ENCODE peak calls at places on chromosome 5, in ten cellular contexts. R, T, X, D, N, Y, G, M, L and P are unnamed samples.

GRCh38 chr5:178560911-178561310 is 29.3 kb downstream of the COL23A1 start:
- DNase-seq in R (peak), T (no peak), X (no peak), D (no peak), N (no peak), Y (no peak), G (no peak), M (no peak), L (no peak), P (no peak)

GRCh38 chr5:65085181-65085580 is 316.5 kb downstream of the CWC27 start:
- DNase-seq in R (no peak), T (no peak), X (no peak), D (no peak), N (no peak), Y (no peak), G (no peak), M (no peak), L (no peak), P (no peak)

GRCh38 chr5:157143127-157143959 is 678 bp upstream of the MED7 start:
- DNase-seq in R (peak), T (peak), X (peak), D (peak), N (peak), Y (no peak), G (peak), M (peak), L (peak), P (peak)

GRCh38 chr5:174777116-174777515 is 52.7 kb downstream of the MSX2 start:
- DNase-seq in R (no peak), T (no peak), X (no peak), D (no peak), N (no peak), Y (no peak), G (no peak), M (no peak), L (no peak), P (no peak)

GRCh38 chr5:392431-392988 is 50.5 kb upstream of the EXOC3 start:
- DNase-seq in R (peak), T (peak), X (peak), D (peak), N (peak), Y (peak), G (peak), M (no peak), L (peak), P (no peak)

GRCh38 chr5:5140051-5141010 is at the start of gene ADAMTS16:
- DNase-seq in R (peak), T (no peak), X (no peak), D (no peak), N (no peak), Y (no peak), G (no peak), M (no peak), L (no peak), P (peak)

GRCh38 chr5:115246361-115246991 is 16.2 kb downstream of the PGGT1B start:
- DNase-seq in R (peak), T (no peak), X (peak), D (peak), N (no peak), Y (no peak), G (no peak), M (no peak), L (peak), P (no peak)

GRCh38 chr5:180026725-180027448 is 44.7 kb downstream of the RNF130 start:
- DNase-seq in R (no peak), T (no peak), X (no peak), D (no peak), N (no peak), Y (no peak), G (no peak), M (no peak), L (no peak), P (no peak)

GRCh38 chr5:172773481-172774469 is 2.8 kb upstream of the DUSP1 start:
- DNase-seq in R (no peak), T (no peak), X (no peak), D (no peak), N (no peak), Y (no peak), G (no peak), M (no peak), L (peak), P (no peak)

GRCh38 chr5:115024922-115025321 is 144.8 kb downstream of the TRIM36 start:
- DNase-seq in R (no peak), T (no peak), X (no peak), D (no peak), N (no peak), Y (no peak), G (no peak), M (no peak), L (no peak), P (no peak)

GRCh38 chr5:163565492-163565891 is 60.1 kb downstream of the MAT2B start:
- DNase-seq in R (peak), T (no peak), X (no peak), D (no peak), N (no peak), Y (no peak), G (no peak), M (no peak), L (no peak), P (no peak)

GRCh38 chr5:57863661-57864060 is 381.1 kb upstream of the ACTBL2 start:
- DNase-seq in R (no peak), T (no peak), X (no peak), D (peak), N (no peak), Y (no peak), G (no peak), M (no peak), L (peak), P (no peak)

GRCh38 chr5:96597441-96598020 is 64.6 kb upstream of the CAST start:
- DNase-seq in R (no peak), T (no peak), X (no peak), D (peak), N (no peak), Y (no peak), G (no peak), M (no peak), L (peak), P (no peak)

GRCh38 chr5:68995847-68996204 is 98.0 kb upstream of the SLC30A5 start:
- DNase-seq in R (no peak), T (no peak), X (no peak), D (no peak), N (no peak), Y (no peak), G (no peak), M (no peak), L (no peak), P (no peak)